ENCODE peak calls at places on chromosomes 16 and 17, in seven cellular contexts. H is NT2/D1, E is fibroblast of lung, Y is neuronal stem cell, Z is endodermal cell, M is neural progenitor cell, V is H1. N is an unnamed sample.

GRCh38 chr17:48577330-48577945 is 712 bp downstream of the HOXB4 start:
- DNase-seq in H (no peak), E (no peak), Y (no peak), Z (no peak), M (no peak), V (no peak), N (no peak)

GRCh38 chr16:4936991-4937781 is at the start of gene PPL:
- DNase-seq in H (peak; percentile 77), E (no peak), Y (peak; percentile 65), Z (peak; percentile 98), M (peak; percentile 90), V (no peak), N (no peak)

GRCh38 chr16:27677300-27677699 is 127.4 kb downstream of the KATNIP start:
- DNase-seq in H (no peak), E (peak; percentile 42), Y (no peak), Z (no peak), M (no peak), V (no peak), N (no peak)

GRCh38 chr16:88685156-88686061 is 898 bp downstream of the SNAI3 start:
- DNase-seq in H (no peak), E (peak; percentile 31), Y (no peak), Z (peak; percentile 77), M (peak; percentile 52), V (no peak), N (peak; percentile 31)

GRCh38 chr16:4414187-4414909 is 2.0 kb downstream of the CORO7 start:
- DNase-seq in H (no peak), E (no peak), Y (no peak), Z (no peak), M (no peak), V (no peak), N (no peak)

GRCh38 chr16:69131167-69131748 is 1.1 kb downstream of the CHTF8 start:
- DNase-seq in H (peak; percentile 40), E (peak; percentile 38), Y (peak; percentile 21), Z (peak; percentile 68), M (peak; percentile 67), V (no peak), N (peak; percentile 69)

GRCh38 chr16:77077523-77077922 is 113.5 kb upstream of the MON1B start:
- DNase-seq in H (no peak), E (no peak), Y (no peak), Z (no peak), M (peak; percentile 3), V (no peak), N (no peak)

GRCh38 chr17:30824002-30824355 is 513 bp downstream of the CRLF3 start:
- DNase-seq in H (no peak), E (peak; percentile 19), Y (no peak), Z (no peak), M (no peak), V (no peak), N (peak; percentile 48)

GRCh38 chr16:87321336-87322107 is 4.3 kb upstream of the C16orf95 start:
- DNase-seq in H (no peak), E (no peak), Y (no peak), Z (no peak), M (no peak), V (no peak), N (no peak)

GRCh38 chr17:30449480-30449879 is 27.7 kb upstream of the GOSR1 start:
- DNase-seq in H (no peak), E (peak; percentile 15), Y (no peak), Z (no peak), M (no peak), V (no peak), N (no peak)

GRCh38 chr17:2736956-2737355 is 12.5 kb downstream of the CCDC92B start:
- DNase-seq in H (no peak), E (no peak), Y (no peak), Z (no peak), M (no peak), V (no peak), N (no peak)

GRCh38 chr16:54216268-54217187 is 70.1 kb downstream of the IRX3 start:
- DNase-seq in H (no peak), E (no peak), Y (no peak), Z (no peak), M (no peak), V (no peak), N (no peak)

GRCh38 chr16:4913774-4914525 is 23.0 kb downstream of the PPL start:
- DNase-seq in H (no peak), E (no peak), Y (no peak), Z (peak; percentile 63), M (no peak), V (no peak), N (no peak)

GRCh38 chr16:2963611-2964415 is at the start of gene KREMEN2:
- DNase-seq in H (no peak), E (no peak), Y (peak; percentile 64), Z (peak; percentile 93), M (peak; percentile 79), V (no peak), N (no peak)

GRCh38 chr16:19434584-19434983 is 16.9 kb downstream of the TMC5 start:
- DNase-seq in H (no peak), E (no peak), Y (no peak), Z (no peak), M (no peak), V (no peak), N (no peak)

GRCh38 chr16:68361485-68361884 is 50.7 kb downstream of the PRMT7 start:
- DNase-seq in H (no peak), E (no peak), Y (no peak), Z (peak; percentile 52), M (no peak), V (no peak), N (peak; percentile 29)

GRCh38 chr17:64771980-64772844 is 110.1 kb upstream of the SMURF2 start:
- DNase-seq in H (no peak), E (no peak), Y (no peak), Z (no peak), M (no peak), V (no peak), N (no peak)

GRCh38 chr17:64774888-64775600 is 112.9 kb upstream of the SMURF2 start:
- DNase-seq in H (no peak), E (no peak), Y (no peak), Z (no peak), M (no peak), V (no peak), N (no peak)

GRCh38 chr17:64773836-64774761 is 112.0 kb upstream of the SMURF2 start:
- DNase-seq in H (peak; percentile 60), E (peak; percentile 64), Y (no peak), Z (peak; percentile 99), M (peak; percentile 71), V (peak; percentile 72), N (no peak)

GRCh38 chr17:64772845-64773299 is 110.8 kb upstream of the SMURF2 start:
- DNase-seq in H (no peak), E (no peak), Y (no peak), Z (no peak), M (no peak), V (no peak), N (no peak)

GRCh38 chr17:64773386-64773835 is 111.3 kb upstream of the SMURF2 start:
- DNase-seq in H (no peak), E (no peak), Y (no peak), Z (no peak), M (no peak), V (no peak), N (no peak)
- H3K9ac ChIP-seq in H (peak overlapping the region; percentile 85), E (no peak overlapping the region), Y (no peak overlapping the region), Z (no peak overlapping the region), M (no peak overlapping the region), V (no peak overlapping the region), N (no peak overlapping the region)

GRCh38 chr16:70709961-70710360 is 24.1 kb upstream of the MTSS2 start:
- DNase-seq in H (no peak), E (no peak), Y (no peak), Z (no peak), M (no peak), V (no peak), N (no peak)
- H3K4me1 ChIP-seq in H (peaks cover 42% of the 10 kb centered on the region), E (peaks cover 31% of the 10 kb centered on the region), Y (peaks cover 12% of the 10 kb centered on the region), Z (no peaks in the 10 kb centered on the region), M (peaks cover 23% of the 10 kb centered on the region), V (peaks cover 10% of the 10 kb centered on the region), N (no peaks in the 10 kb centered on the region)

GRCh38 chr17:79968116-79968515 is 67.6 kb downstream of the TBC1D16 start:
- DNase-seq in H (no peak), E (no peak), Y (no peak), Z (peak; percentile 41), M (peak; percentile 74), V (no peak), N (no peak)
- H3K9ac ChIP-seq in H (no peak overlapping the region), E (no peak overlapping the region), Y (no peak overlapping the region), Z (no peak overlapping the region), M (no peak overlapping the region), V (no peak overlapping the region), N (no peak overlapping the region)

DNA sequence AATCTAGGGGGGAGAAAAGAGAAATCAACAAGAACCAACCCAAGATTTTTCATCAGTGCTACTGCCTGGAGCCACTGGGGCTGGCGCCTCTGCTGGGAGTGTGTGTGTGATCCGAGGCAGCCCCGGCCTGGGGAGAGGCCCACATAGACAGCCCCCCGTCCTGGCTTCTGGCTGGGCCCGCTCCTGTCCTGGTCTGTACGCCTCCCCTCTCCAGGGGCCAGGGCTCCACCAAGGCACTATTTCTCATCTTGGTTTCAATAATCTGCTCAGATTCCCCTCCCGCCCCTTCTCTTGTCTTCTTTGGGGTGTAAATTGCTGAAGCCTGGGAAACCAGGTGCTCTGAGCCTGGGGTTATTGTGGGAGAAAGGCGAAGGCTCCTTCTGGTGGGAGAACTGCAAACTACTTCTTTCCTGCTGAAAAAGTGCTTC is 7.8 kb downstream of the BAHCC1 start:
- DNase-seq in H (no peak), E (no peak), Y (no peak), Z (peak; percentile 85), M (peak; percentile 60), V (no peak), N (no peak)
- H3K4me1 ChIP-seq in H (peaks cover 29% of the 10 kb centered on the region), E (peaks cover 37% of the 10 kb centered on the region), Y (peaks cover 41% of the 10 kb centered on the region), Z (peaks cover 9% of the 10 kb centered on the region), M (peaks cover 51% of the 10 kb centered on the region), V (peaks cover 24% of the 10 kb centered on the region), N (peaks cover 19% of the 10 kb centered on the region)

GRCh38 chr16:84842516-84843148 is 22.8 kb downstream of the CRISPLD2 start:
- DNase-seq in H (no peak), E (no peak), Y (no peak), Z (no peak), M (no peak), V (no peak), N (no peak)
- H3K9ac ChIP-seq in H (peak overlapping the region; percentile 72), E (no peak overlapping the region), Y (no peak overlapping the region), Z (no peak overlapping the region), M (no peak overlapping the region), V (no peak overlapping the region), N (no peak overlapping the region)

GRCh38 chr17:75692976-75693375 is 25.8 kb downstream of the SAP30BP start:
- DNase-seq in H (no peak), E (peak; percentile 32), Y (no peak), Z (no peak), M (no peak), V (no peak), N (no peak)
- H3K4me1 ChIP-seq in H (peaks cover 36% of the 10 kb centered on the region), E (no peaks in the 10 kb centered on the region), Y (peaks cover 36% of the 10 kb centered on the region), Z (peaks cover 8% of the 10 kb centered on the region), M (peaks cover 38% of the 10 kb centered on the region), V (peaks cover 7% of the 10 kb centered on the region), N (no peaks in the 10 kb centered on the region)

GRCh38 chr17:40615295-40615988 is 32.2 kb downstream of the SMARCE1 start:
- DNase-seq in H (peak; percentile 30), E (peak; percentile 35), Y (peak; percentile 18), Z (peak; percentile 95), M (peak; percentile 68), V (peak; percentile 49), N (no peak)
- H3K9ac ChIP-seq in H (no peak overlapping the region), E (no peak overlapping the region), Y (no peak overlapping the region), Z (no peak overlapping the region), M (no peak overlapping the region), V (no peak overlapping the region), N (no peak overlapping the region)